ENCODE peak calls at places on chromosomes 2 and 18, in five cellular contexts. L, B, S, G and E are unnamed samples.

GRCh38 chr2:88010136-88010535 is 6.2 kb downstream of the RNU2-63P start:
- DNase-seq in G (no peak), L (no peak), B (no peak), S (no peak), E (no peak)

GRCh38 chr2:241034490-241035141 is 36.2 kb downstream of the SNED1 start:
- DNase-seq in L (no peak), B (no peak), G (no peak), S (no peak), E (no peak)

GRCh38 chr2:240572141-240573031 is 4.1 kb downstream of the RNPEPL1 start:
- DNase-seq in B (no peak), L (peak; percentile 13), G (no peak), S (no peak), E (no peak)

GRCh38 chr18:32483002-32483401 is 12.3 kb upstream of the GAREM1 start:
- DNase-seq in L (no peak), S (no peak), G (no peak), B (no peak), E (no peak)

GRCh38 chr18:10376735-10377134 is 77.7 kb upstream of the APCDD1 start:
- DNase-seq in B (peak; percentile 57), G (no peak), L (no peak), S (no peak), E (peak; percentile 10)

GRCh38 chr18:25592804-25593360 is 240.9 kb upstream of the ZNF521 start:
- DNase-seq in S (no peak), B (no peak), L (no peak), G (no peak), E (no peak)

GRCh38 chr2:33599175-33599942 is at the start of gene FAM98A:
- DNase-seq in B (peak; percentile 96), L (peak; percentile 100), G (peak; percentile 99), S (peak; percentile 98), E (peak; percentile 96)

GRCh38 chr2:64945973-64946736 is 43.0 kb upstream of the SLC1A4 start:
- DNase-seq in G (no peak), L (no peak), B (no peak), S (peak; percentile 56), E (no peak)

GRCh38 chr18:48608581-48608980 is 69.8 kb downstream of the CTIF start:
- DNase-seq in L (peak; percentile 57), B (no peak), G (no peak), S (no peak), E (no peak)

GRCh38 chr2:208315081-208315788 is 49.2 kb downstream of the PIKFYVE start:
- DNase-seq in G (no peak), L (no peak), B (no peak), S (peak; percentile 69), E (no peak)

GRCh38 chr2:2229898-2230817 is 100.9 kb downstream of the MYT1L start:
- DNase-seq in L (no peak), G (no peak), S (no peak), B (peak; percentile 16), E (no peak)

GRCh38 chr2:173990970-173991819 is 26.0 kb upstream of the SP3 start:
- DNase-seq in L (peak; percentile 22), S (peak; percentile 63), B (peak; percentile 34), G (peak; percentile 90), E (no peak)

GRCh38 chr18:8177330-8178016 is 431.8 kb upstream of the RAB12 start:
- DNase-seq in G (no peak), B (no peak), L (no peak), S (peak; percentile 74), E (no peak)

GRCh38 chr18:38453880-38454279 is 888.3 kb upstream of the CELF4 start:
- DNase-seq in G (no peak), B (no peak), S (no peak), L (no peak), E (no peak)

GRCh38 chr2:138115664-138116063 is 151.4 kb downstream of the HNMT start:
- DNase-seq in L (no peak), G (no peak), B (no peak), S (peak; percentile 51), E (no peak)

GRCh38 chr2:221635949-221636348 is 63.8 kb upstream of the EPHA4 start:
- DNase-seq in S (no peak), G (no peak), L (no peak), B (peak; percentile 2), E (no peak)

GRCh38 chr18:76453057-76453561 is 41.9 kb downstream of the ZNF516 start:
- DNase-seq in B (peak; percentile 14), L (no peak), S (no peak), G (no peak), E (no peak)

GRCh38 chr2:182280128-182280527 is 146.7 kb downstream of the PDE1A start:
- DNase-seq in G (no peak), B (no peak), S (peak; percentile 28), L (no peak), E (no peak)

GRCh38 chr2:109611467-109612095 is 2.2 kb downstream of the SEPTIN10 start:
- DNase-seq in L (no peak), S (peak; percentile 88), B (no peak), G (no peak), E (no peak)

GRCh38 chr2:39568561-39569006 is 97.1 kb upstream of the TMEM178A start:
- DNase-seq in L (no peak), S (peak; percentile 87), G (no peak), B (no peak), E (no peak)

GRCh38 chr2:121707920-121708361 is 28.7 kb downstream of the NIFK start:
- DNase-seq in L (no peak), G (no peak), B (no peak), S (no peak), E (no peak)

GRCh38 chr18:3747176-3747973 is 297.4 kb downstream of the TGIF1 start:
- DNase-seq in G (no peak), S (peak; percentile 8), L (no peak), B (no peak), E (no peak)

GRCh38 chr2:1736045-1736444 is 8.3 kb downstream of the PXDN start:
- DNase-seq in L (no peak), G (no peak), S (no peak), B (no peak), E (no peak)

GRCh38 chr2:152823901-152824300 is 105.5 kb downstream of the ARL6IP6 start:
- DNase-seq in L (no peak), B (no peak), G (no peak), S (no peak), E (no peak)

GRCh38 chr2:177171418-177171865 is 41.2 kb upstream of the HNRNPA3 start:
- DNase-seq in S (no peak), G (no peak), B (no peak), L (no peak), E (no peak)

GRCh38 chr2:39530423-39530866 is 93.4 kb upstream of the MAP4K3 start:
- DNase-seq in L (no peak), B (no peak), G (no peak), S (peak; percentile 89), E (no peak)

GRCh38 chr2:220228310-220229006 is 601.0 kb downstream of the SLC4A3 start:
- DNase-seq in L (no peak), S (peak; percentile 99), G (no peak), B (no peak), E (no peak)

GRCh38 chr2:152336854-152337510 is 2.0 kb downstream of the FMNL2 start:
- DNase-seq in B (no peak), L (peak; percentile 48), S (peak; percentile 67), G (no peak), E (no peak)

GRCh38 chr2:64228126-64228678 is 84.0 kb upstream of the PELI1 start:
- DNase-seq in B (peak; percentile 72), L (peak; percentile 92), S (peak; percentile 69), G (peak; percentile 83), E (peak; percentile 84)

GRCh38 chr18:22838639-22839487 is 94.3 kb upstream of the RBBP8 start:
- DNase-seq in S (no peak), G (no peak), L (no peak), B (no peak), E (no peak)

GRCh38 chr2:172588931-172589330 is 33.0 kb downstream of the PDK1 start:
- DNase-seq in G (no peak), S (peak; percentile 64), L (no peak), B (no peak), E (no peak)

GRCh38 chr2:222884765-222885424 is 24.1 kb downstream of the ACSL3 start:
- DNase-seq in G (no peak), B (no peak), S (no peak), L (no peak), E (no peak)

GRCh38 chr2:150255528-150255927 is 231.9 kb downstream of the RND3 start:
- DNase-seq in S (peak; percentile 66), L (no peak), G (no peak), B (no peak), E (no peak)

GRCh38 chr2:24756789-24757188 is 36.4 kb downstream of the PTRHD1 start:
- DNase-seq in S (no peak), L (no peak), G (no peak), B (no peak), E (no peak)

GRCh38 chr18:3581890-3582289 is 131.9 kb downstream of the TGIF1 start:
- DNase-seq in S (no peak), L (no peak), B (no peak), G (no peak), E (no peak)

GRCh38 chr18:6039055-6039454 is 143.7 kb upstream of the TMEM200C start:
- DNase-seq in L (no peak), G (no peak), B (no peak), S (peak; percentile 64), E (no peak)

GRCh38 chr2:150485114-150485870 is 2.2 kb downstream of the RND3 start:
- DNase-seq in L (peak; percentile 78), G (peak; percentile 91), B (peak; percentile 71), S (peak; percentile 72), E (peak; percentile 27)

GRCh38 chr18:41731887-41732286 is 223.1 kb upstream of the PIK3C3 start:
- DNase-seq in L (no peak), B (no peak), S (peak; percentile 58), G (no peak), E (no peak)

GRCh38 chr2:39757156-39757555 is 21.9 kb downstream of the THUMPD2 start:
- DNase-seq in S (no peak), G (no peak), B (no peak), L (no peak), E (no peak)